ENCODE peak calls at places on chromosome 4, in nine cellular contexts. K is cardiac fibroblast; W is NCI-H1105 treated with DMSO at 0.1 percent for 48 hours; Q is RCC 7860; I is G401; P is activated T-helper 1 cell treated with anti-CD3 and anti-CD28 coated beads, Interleukin-12 subunit alpha, Interleukin-12 subunit beta, Interleukin-2, Interleukin-4 antibody, amounts not matched to agents 30 ng/mL and 10 ng/mL and 1 ng/mL, durations not matched to agents 14 hours and 24 hours and 36 hours; Z is AG08395; D is neural progenitor cell; B is transverse colon. X is an unnamed sample.
A peak's percentile ranks its signal among the peaks of the same experiment; 100 is the strongest.

GRCh38 chr4:118398226-118399090 is 45.7 kb upstream of the PRSS12 start:
- DNase-seq in D (no peak), K (no peak), W (no peak), Q (no peak), I (no peak), P (no peak), Z (no peak), B (no peak), X (no peak)

GRCh38 chr4:185599151-185599648 is 63.9 kb upstream of the PDLIM3 start:
- DNase-seq in W (no peak), K (no peak), I (no peak), D (no peak), P (no peak), Q (no peak), Z (no peak), B (no peak), X (no peak)

GRCh38 chr4:116024954-116025708 is 911.7 kb upstream of the NDST4 start:
- DNase-seq in K (no peak), Q (no peak), Z (no peak), I (no peak), D (no peak), W (no peak), P (no peak), B (no peak), X (no peak)

GRCh38 chr4:145935253-145936141 is 3.1 kb downstream of the ZNF827 start:
- DNase-seq in D (peak; percentile 38), B (peak; percentile 52), I (peak; percentile 42), Q (peak; percentile 9), K (no peak), P (no peak), Z (peak; percentile 23), W (no peak), X (peak; percentile 41)

GRCh38 chr4:180028682-180029081 is 2214.5 kb upstream of the TENM3 start:
- DNase-seq in B (peak; percentile 23), Q (no peak), K (peak; percentile 1), Z (no peak), W (no peak), I (peak; percentile 35), D (peak; percentile 86), P (no peak), X (no peak)

GRCh38 chr4:95537181-95537580 is 11.6 kb downstream of the UNC5C start:
- DNase-seq in D (no peak), W (no peak), B (no peak), Q (no peak), I (no peak), K (peak; percentile 54), Z (no peak), P (no peak), X (no peak)

GRCh38 chr4:77878176-77878575 is 15.5 kb downstream of the MRPL1 start:
- DNase-seq in D (no peak), B (no peak), Q (no peak), Z (no peak), K (no peak), W (no peak), P (no peak), I (no peak), X (no peak)

GRCh38 chr4:180664766-180665368 is 1578.3 kb upstream of the TENM3 start:
- DNase-seq in K (peak; percentile 89), P (peak; percentile 19), I (peak; percentile 92), W (peak; percentile 79), Q (peak; percentile 30), D (peak; percentile 89), B (peak; percentile 56), Z (peak; percentile 69), X (peak; percentile 38)

GRCh38 chr4:16669036-16669435 is 229.4 kb downstream of the LDB2 start:
- DNase-seq in Z (no peak), K (no peak), I (no peak), W (no peak), B (no peak), Q (no peak), D (no peak), P (no peak), X (no peak)

GRCh38 chr4:60039908-60040307 is 1160.2 kb upstream of the ADGRL3 start:
- DNase-seq in I (no peak), Z (no peak), B (no peak), W (no peak), D (no peak), K (no peak), Q (no peak), P (no peak), X (no peak)

GRCh38 chr4:140308366-140309123 is 64.9 kb upstream of the SCOC start:
- DNase-seq in P (no peak), Q (peak; percentile 11), W (peak; percentile 65), B (peak; percentile 21), D (no peak), I (no peak), K (peak; percentile 95), Z (peak; percentile 77), X (no peak)

GRCh38 chr4:2096073-2096609 is 37.0 kb downstream of the NAT8L start:
- DNase-seq in W (no peak), D (no peak), P (no peak), K (no peak), Q (peak; percentile 20), I (no peak), B (no peak), Z (no peak), X (no peak)

GRCh38 chr4:152503606-152504290 is 32.1 kb downstream of the FBXW7 start:
- DNase-seq in D (no peak), K (peak; percentile 46), B (no peak), Z (no peak), Q (no peak), W (no peak), I (no peak), P (no peak), X (no peak)

GRCh38 chr4:8113611-8114343 is 44.8 kb downstream of the ABLIM2 start:
- DNase-seq in B (no peak), P (no peak), D (no peak), W (no peak), I (no peak), Z (no peak), K (no peak), Q (no peak), X (no peak)

GRCh38 chr4:152665691-152666410 is 13.9 kb downstream of the TMEM154 start:
- DNase-seq in B (peak; percentile 50), K (no peak), D (no peak), W (no peak), I (no peak), P (no peak), Z (no peak), Q (no peak), X (no peak)

GRCh38 chr4:139526928-139527327 is 29.1 kb downstream of the SETD7 start:
- DNase-seq in D (no peak), P (no peak), Z (no peak), I (no peak), Q (no peak), B (no peak), K (no peak), W (no peak), X (no peak)

GRCh38 chr4:159464302-159464701 is 361.4 kb downstream of the RAPGEF2 start:
- DNase-seq in P (no peak), W (no peak), B (no peak), Q (no peak), D (no peak), Z (no peak), K (no peak), I (no peak), X (no peak)

GRCh38 chr4:34309356-34309900 is 1934.9 kb downstream of the ARAP2 start:
- DNase-seq in K (peak; percentile 34), Z (no peak), D (no peak), W (no peak), Q (no peak), P (no peak), B (no peak), I (no peak), X (no peak)

GRCh38 chr4:3286335-3287175 is 6.3 kb upstream of the RGS12 start:
- DNase-seq in D (no peak), K (no peak), B (no peak), Z (no peak), W (no peak), Q (no peak), I (no peak), P (no peak), X (no peak)

GRCh38 chr4:20922962-20923361 is 222.7 kb downstream of the PACRGL start:
- DNase-seq in P (no peak), Q (no peak), W (no peak), K (no peak), B (no peak), Z (no peak), I (no peak), D (no peak), X (no peak)

GRCh38 chr4:142516686-142517145 is 329.4 kb downstream of the INPP4B start:
- DNase-seq in P (no peak), D (peak; percentile 5), I (no peak), K (peak; percentile 26), B (no peak), W (no peak), Q (no peak), Z (peak; percentile 57), X (no peak)

GRCh38 chr4:44448548-44449443 is at the start of gene KCTD8:
- DNase-seq in W (peak; percentile 80), Z (peak; percentile 58), P (peak; percentile 50), B (peak; percentile 73), I (peak; percentile 98), Q (peak; percentile 32), D (peak; percentile 96), K (peak; percentile 74), X (peak; percentile 76)

X was measured in stimulated activated naive CD8-positive, alpha-beta T cell treated with anti-CD3 and anti-CD28 coated beads, Interleukin-15, amount 100 ng/mL, for 72 hours.